ENCODE peak calls at places on chromosome 2, in ten cellular contexts. S is HCT116, Y is GM23338, X is transverse colon, J is K562, P is GM12891, N is stomach, B is prostate gland, H is suprapubic skin, K is Panc1. R is an unnamed sample.

GRCh38 chr2:222862068-222862914 is 1.5 kb downstream of the ACSL3 start:
- DNase-seq in B (peak), P (no peak), K (no peak), X (peak), N (no peak), J (no peak), S (no peak), H (no peak), Y (no peak), R (no peak)

GRCh38 chr2:241161646-241162281 is 11.5 kb downstream of the PPP1R7 start:
- DNase-seq in B (peak), X (peak), P (no peak), J (no peak), Y (no peak), H (peak), K (no peak), N (peak), S (no peak), R (no peak)

GRCh38 chr2:218643751-218644310 is 15.6 kb downstream of the ZNF142 start:
- DNase-seq in H (no peak), K (no peak), P (no peak), N (no peak), Y (no peak), J (no peak), B (no peak), X (no peak), S (no peak), R (peak)

GRCh38 chr2:152611458-152612231 is 105.6 kb downstream of the PRPF40A start:
- DNase-seq in S (no peak), P (no peak), N (no peak), Y (no peak), H (no peak), K (no peak), J (no peak), B (no peak), X (peak), R (no peak)

GRCh38 chr2:109537565-109538221 is 76.1 kb downstream of the SEPTIN10 start:
- DNase-seq in J (no peak), B (no peak), N (peak), S (no peak), H (peak), Y (no peak), X (no peak), P (no peak), K (no peak), R (no peak)

GRCh38 chr2:120738786-120739771 is 3.4 kb downstream of the GLI2 start:
- DNase-seq in N (peak), H (no peak), Y (peak), P (no peak), X (no peak), K (no peak), S (no peak), J (no peak), B (no peak), R (peak)

GRCh38 chr2:36425771-36426340 is 70.3 kb downstream of the CRIM1 start:
- DNase-seq in H (no peak), X (no peak), P (no peak), N (no peak), S (no peak), Y (no peak), K (no peak), J (no peak), B (no peak), R (no peak)

GRCh38 chr2:120715941-120716340 is 19.7 kb upstream of the GLI2 start:
- DNase-seq in H (peak), N (no peak), S (no peak), J (no peak), Y (no peak), K (no peak), P (no peak), X (no peak), B (peak), R (no peak)

GRCh38 chr2:104702451-104702850 is 151.5 kb upstream of the POU3F3 start:
- DNase-seq in X (no peak), H (no peak), K (no peak), Y (peak), N (no peak), J (no peak), S (no peak), P (no peak), B (no peak), R (no peak)

GRCh38 chr2:28993211-28993960 is 12.3 kb downstream of the TOGARAM2 start:
- DNase-seq in Y (no peak), K (no peak), X (peak), H (peak), N (peak), P (no peak), S (no peak), B (no peak), J (no peak), R (peak)

GRCh38 chr2:132585982-132586608 is 83.9 kb downstream of the LYPD1 start:
- DNase-seq in X (no peak), J (no peak), B (no peak), P (no peak), Y (peak), H (no peak), S (no peak), K (no peak), N (no peak), R (no peak)

GRCh38 chr2:196242131-196242620 is 70.8 kb upstream of the STK17B start:
- DNase-seq in K (no peak), H (no peak), X (no peak), S (no peak), N (no peak), B (no peak), J (no peak), Y (no peak), P (no peak), R (no peak)

GRCh38 chr2:109089602-109090300 is 39.3 kb upstream of the SH3RF3 start:
- DNase-seq in S (no peak), B (no peak), K (no peak), X (no peak), Y (no peak), J (no peak), P (no peak), N (no peak), H (peak), R (no peak)

GRCh38 chr2:150136901-150137300 is 350.6 kb downstream of the RND3 start:
- DNase-seq in K (no peak), N (no peak), P (no peak), H (no peak), B (no peak), J (no peak), S (no peak), Y (no peak), X (no peak), R (no peak)

GRCh38 chr2:159185401-159186130 is 100.9 kb downstream of the WDSUB1 start:
- DNase-seq in P (peak), S (peak), B (no peak), X (no peak), Y (peak), H (no peak), N (no peak), K (peak), J (peak), R (no peak)

GRCh38 chr2:100632021-100632420 is 69.2 kb downstream of the PDCL3 start:
- DNase-seq in Y (no peak), K (no peak), J (no peak), S (no peak), X (no peak), B (no peak), H (no peak), N (no peak), P (no peak), R (no peak)

GRCh38 chr2:210623506-210623905 is 67.1 kb downstream of the CPS1 start:
- DNase-seq in J (no peak), K (no peak), S (no peak), P (no peak), N (no peak), X (no peak), Y (no peak), H (no peak), B (no peak), R (no peak)

GRCh38 chr2:53407363-53408080 is 360.1 kb upstream of the CHAC2 start:
- DNase-seq in S (peak), J (no peak), Y (no peak), K (no peak), P (no peak), X (no peak), B (no peak), N (no peak), H (no peak), R (no peak)

GRCh38 chr2:36569267-36569860 is 28.6 kb downstream of the FEZ2 start:
- DNase-seq in K (no peak), H (no peak), Y (peak), N (no peak), S (no peak), X (no peak), J (no peak), B (no peak), P (no peak), R (no peak)

GRCh38 chr2:2698182-2699116 is 367.4 kb upstream of the MYT1L start:
- DNase-seq in N (no peak), K (no peak), S (peak), P (no peak), B (no peak), X (no peak), J (peak), H (no peak), Y (peak), R (no peak)

GRCh38 chr2:227301523-227301922 is 23.5 kb upstream of the MFF start:
- DNase-seq in N (no peak), K (no peak), Y (no peak), H (no peak), S (no peak), X (no peak), J (no peak), P (no peak), B (no peak), R (no peak)

GRCh38 chr2:85436836-85437487 is 18.4 kb downstream of the SH2D6 start:
- DNase-seq in J (no peak), K (no peak), X (no peak), S (no peak), P (no peak), H (no peak), N (no peak), B (no peak), Y (no peak), R (no peak)

GRCh38 chr2:239019193-239019581 is 171.3 kb downstream of the TWIST2 start:
- DNase-seq in H (no peak), B (no peak), P (no peak), S (no peak), K (no peak), J (no peak), Y (no peak), X (no peak), N (no peak), R (no peak)

GRCh38 chr2:5685225-5685624 is 7.0 kb upstream of the SOX11 start:
- DNase-seq in N (no peak), B (no peak), P (no peak), Y (no peak), J (no peak), H (no peak), S (no peak), X (no peak), K (no peak), R (no peak)

GRCh38 chr2:41313082-41313481 is 734.7 kb upstream of the PKDCC start:
- DNase-seq in P (no peak), S (no peak), K (no peak), X (no peak), B (no peak), J (no peak), Y (no peak), N (no peak), H (no peak), R (no peak)

GRCh38 chr2:27720004-27720551 is 51.4 kb upstream of the MRPL33 start:
- DNase-seq in S (peak), X (no peak), N (peak), B (no peak), J (peak), H (no peak), K (peak), Y (no peak), P (no peak), R (no peak)

GRCh38 chr2:149098722-149099121 is 60.2 kb downstream of the LYPD6B start:
- DNase-seq in B (peak), P (no peak), X (no peak), H (no peak), S (no peak), J (no peak), N (no peak), Y (no peak), K (no peak), R (no peak)

GRCh38 chr2:213751446-213751845 is 467.2 kb downstream of the SPAG16 start:
- DNase-seq in H (no peak), Y (no peak), K (no peak), B (no peak), X (no peak), P (no peak), N (no peak), J (no peak), S (no peak), R (no peak)

GRCh38 chr2:20723543-20723942 is 56.6 kb downstream of the GDF7 start:
- DNase-seq in H (no peak), N (no peak), X (no peak), J (no peak), P (no peak), S (no peak), Y (no peak), B (no peak), K (no peak), R (no peak)

GRCh38 chr2:162480067-162480466 is 136.1 kb downstream of the GCA start:
- DNase-seq in Y (no peak), N (no peak), S (no peak), K (no peak), X (no peak), H (no peak), J (no peak), B (no peak), P (no peak), R (no peak)

GRCh38 chr2:6113796-6114195 is 421.6 kb downstream of the SOX11 start:
- DNase-seq in S (no peak), N (no peak), K (no peak), B (no peak), X (no peak), H (no peak), P (no peak), Y (no peak), J (no peak), R (no peak)

GRCh38 chr2:17386771-17387170 is 131.5 kb downstream of the RAD51AP2 start:
- DNase-seq in Y (no peak), K (no peak), N (no peak), X (no peak), S (no peak), H (no peak), J (no peak), B (no peak), P (no peak), R (no peak)

GRCh38 chr2:192544371-192544955 is 349.7 kb upstream of the TMEFF2 start:
- DNase-seq in K (no peak), H (no peak), N (no peak), J (no peak), S (no peak), P (no peak), B (no peak), Y (no peak), X (no peak), R (no peak)

GRCh38 chr2:60337142-60337497 is 216.3 kb downstream of the BCL11A start:
- DNase-seq in Y (peak), K (no peak), J (peak), N (no peak), X (no peak), B (no peak), S (no peak), H (no peak), P (no peak), R (no peak)

GRCh38 chr2:240351088-240351741 is 84.2 kb upstream of the GPC1 start:
- DNase-seq in J (no peak), X (no peak), P (no peak), K (no peak), N (no peak), H (no peak), Y (no peak), B (no peak), S (no peak), R (no peak)

GRCh38 chr2:12928197-12928596 is 211.5 kb downstream of the TRIB2 start:
- DNase-seq in B (no peak), P (no peak), Y (no peak), X (no peak), N (no peak), J (peak), K (no peak), S (no peak), H (no peak), R (no peak)

GRCh38 chr2:233473878-233474277 is 92.7 kb downstream of the USP40 start:
- DNase-seq in B (no peak), N (peak), K (no peak), P (no peak), X (no peak), H (no peak), S (no peak), J (no peak), Y (no peak), R (peak)

GRCh38 chr2:45822272-45822630 is 170.8 kb downstream of the PRKCE start:
- DNase-seq in Y (no peak), K (no peak), S (no peak), X (no peak), N (no peak), P (no peak), H (no peak), J (no peak), B (no peak), R (peak)

GRCh38 chr2:45826476-45826875 is 175.0 kb downstream of the PRKCE start:
- DNase-seq in H (no peak), K (no peak), X (no peak), S (no peak), Y (no peak), N (no peak), J (no peak), P (no peak), B (no peak), R (no peak)

GRCh38 chr2:45825001-45825651 is 173.7 kb downstream of the PRKCE start:
- DNase-seq in K (no peak), B (no peak), S (no peak), N (no peak), X (no peak), Y (peak), P (no peak), J (no peak), H (no peak), R (no peak)

GRCh38 chr2:45821558-45822271 is 170.2 kb downstream of the PRKCE start:
- DNase-seq in S (peak), J (no peak), P (no peak), H (no peak), X (peak), Y (no peak), B (peak), K (no peak), N (peak), R (peak)

GRCh38 chr2:45823723-45824206 is 172.3 kb downstream of the PRKCE start:
- DNase-seq in J (no peak), Y (no peak), B (peak), X (peak), N (peak), H (peak), K (no peak), P (no peak), S (no peak), R (peak)
- TF ChIP-seq POLR2AphosphoS5 in J (no peak), Y (no peak), B (peak), X (no peak), N (peak), H (peak), K (no peak), P (no peak), S (no peak), R (peak)

GRCh38 chr2:231612199-231613053 is 19.8 kb downstream of the TEX44 start:
- DNase-seq in P (peak), N (peak), J (peak), H (peak), K (peak), X (peak), S (peak), Y (peak), B (peak), R (peak)
- TF ChIP-seq POLR2AphosphoS5 in P (no peak), N (peak), J (no peak), H (peak), K (peak), X (peak), S (peak), Y (no peak), B (peak), R (peak)

GRCh38 chr2:234793211-234793610 is 158.6 kb upstream of the SH3BP4 start:
- DNase-seq in P (no peak), Y (peak), N (no peak), B (no peak), J (no peak), K (no peak), H (no peak), X (no peak), S (no peak), R (no peak)

GRCh38 chr2:234795974-234796690 is 155.7 kb upstream of the SH3BP4 start:
- DNase-seq in N (no peak), Y (no peak), K (no peak), J (no peak), H (no peak), P (no peak), X (no peak), S (no peak), B (no peak), R (no peak)

GRCh38 chr2:234795272-234795920 is 156.4 kb upstream of the SH3BP4 start:
- DNase-seq in B (no peak), P (no peak), N (no peak), X (no peak), S (no peak), K (no peak), J (no peak), H (no peak), Y (no peak), R (no peak)

GRCh38 chr2:234792566-234792965 is 159.3 kb upstream of the SH3BP4 start:
- DNase-seq in B (no peak), K (no peak), J (no peak), X (no peak), Y (peak), N (no peak), P (no peak), H (no peak), S (no peak), R (no peak)

GRCh38 chr2:234794866-234795265 is 157.0 kb upstream of the SH3BP4 start:
- DNase-seq in S (no peak), Y (no peak), J (no peak), H (no peak), K (no peak), P (no peak), N (no peak), B (no peak), X (no peak), R (no peak)
- TF ChIP-seq POLR2AphosphoS5 in S (no peak), Y (no peak), J (no peak), H (no peak), K (no peak), P (no peak), N (no peak), B (no peak), X (no peak), R (no peak)

DNA sequence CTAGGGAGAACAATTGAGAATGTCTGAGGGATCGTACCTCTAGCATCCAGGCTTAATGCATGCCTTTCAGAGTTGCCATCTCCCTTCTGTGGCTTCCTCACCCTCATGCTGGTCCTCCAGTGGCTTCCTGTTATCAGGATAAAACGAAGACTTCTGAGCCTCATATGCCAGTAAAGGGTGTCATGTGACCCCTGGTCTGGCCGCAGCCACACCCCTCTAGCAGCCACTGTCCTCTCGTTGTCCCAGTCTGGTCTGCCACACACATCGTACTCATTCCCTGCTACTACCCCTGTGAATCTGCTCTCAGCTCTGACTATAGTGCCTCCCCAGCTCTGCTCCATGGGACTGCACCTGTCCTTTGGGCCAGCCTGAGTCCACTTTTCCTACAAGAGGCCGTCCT is 62.6 kb upstream of the TMEM177 start:
- DNase-seq in B (no peak), X (no peak), S (no peak), H (no peak), Y (no peak), P (no peak), K (no peak), N (no peak), J (no peak), R (no peak)
- TF ChIP-seq POLR2AphosphoS5 in B (no peak), X (no peak), S (no peak), H (no peak), Y (no peak), P (no peak), K (no peak), N (no peak), J (no peak), R (no peak)

R was measured in upper lobe of left lung.